ENCODE peak calls at places on chromosome 6, in nine cellular contexts. V is HCT116, B is PC-9, Z is fibroblast of lung, S is keratinocyte, Q is hepatocyte, X is SK-N-MC, T is HepG2, O is endothelial cell of umbilical vein. K is an unnamed sample.

GRCh38 chr6:144284753-144285547 is at the start of gene UTRN:
- DNase-seq in V (no peak), B (peak), Z (peak), S (no peak), Q (peak), X (no peak), T (peak), O (peak), K (peak)

GRCh38 chr6:32785781-32786533 is 22.6 kb upstream of the HLA-DQB2 start:
- DNase-seq in V (peak), B (peak), Z (peak), S (no peak), Q (peak), X (peak), T (peak), O (peak), K (peak)

GRCh38 chr6:132841967-132842366 is 27.6 kb downstream of the RPS12 start:
- DNase-seq in V (no peak), B (no peak), Z (no peak), S (no peak), Q (no peak), X (no peak), T (no peak), O (no peak), K (no peak)

GRCh38 chr6:3286641-3287171 is 28.0 kb downstream of the PSMG4 start:
- DNase-seq in V (no peak), B (no peak), Z (no peak), S (no peak), Q (no peak), X (no peak), T (no peak), O (no peak), K (no peak)

GRCh38 chr6:136761227-136761922 is 30.9 kb downstream of the MAP3K5 start:
- DNase-seq in V (no peak), B (no peak), Z (peak), S (no peak), Q (no peak), X (no peak), T (no peak), O (peak), K (peak)

GRCh38 chr6:3915076-3915791 is 66.1 kb downstream of the FAM50B start:
- DNase-seq in V (no peak), B (no peak), Z (no peak), S (no peak), Q (no peak), X (no peak), T (no peak), O (no peak), K (no peak)

GRCh38 chr6:26205625-26206574 is 118.7 kb downstream of the HFE start:
- DNase-seq in V (peak), B (peak), Z (peak), S (no peak), Q (no peak), X (no peak), T (peak), O (peak), K (peak)

GRCh38 chr6:34414999-34415858 is 10.6 kb downstream of the RPS10 start:
- DNase-seq in V (peak), B (no peak), Z (peak), S (no peak), Q (peak), X (peak), T (peak), O (peak), K (peak)

GRCh38 chr6:128696651-128697391 is 176.4 kb upstream of the PTPRK start:
- DNase-seq in V (peak), B (peak), Z (peak), S (no peak), Q (no peak), X (no peak), T (no peak), O (peak), K (peak)

GRCh38 chr6:121726596-121726995 is 291.1 kb downstream of the GJA1 start:
- DNase-seq in V (no peak), B (no peak), Z (no peak), S (no peak), Q (no peak), X (no peak), T (no peak), O (peak), K (no peak)

GRCh38 chr6:51323056-51323455 is 504.4 kb downstream of the TFAP2B start:
- DNase-seq in V (no peak), B (no peak), Z (no peak), S (no peak), Q (no peak), X (no peak), T (no peak), O (no peak), K (no peak)

GRCh38 chr6:85798934-85799490 is 156.3 kb upstream of the SYNCRIP start:
- DNase-seq in V (no peak), B (no peak), Z (no peak), S (no peak), Q (no peak), X (no peak), T (no peak), O (no peak), K (peak)

GRCh38 chr6:113317870-113318269 is 539.3 kb upstream of the MARCKS start:
- DNase-seq in V (no peak), B (no peak), Z (no peak), S (no peak), Q (no peak), X (no peak), T (no peak), O (no peak), K (no peak)

GRCh38 chr6:2038096-2038495 is 207.3 kb downstream of the GMDS start:
- DNase-seq in V (no peak), B (no peak), Z (peak), S (no peak), Q (no peak), X (no peak), T (no peak), O (no peak), K (no peak)

GRCh38 chr6:47598367-47598766 is 100.0 kb upstream of the ADGRF4 start:
- DNase-seq in V (no peak), B (no peak), Z (no peak), S (no peak), Q (no peak), X (no peak), T (no peak), O (no peak), K (no peak)

GRCh38 chr6:138250513-138251247 is 32.4 kb upstream of the PBOV1 start:
- DNase-seq in V (no peak), B (no peak), Z (peak), S (peak), Q (peak), X (no peak), T (no peak), O (peak), K (no peak)

GRCh38 chr6:170268216-170269129 is 22.4 kb downstream of the DLL1 start:
- DNase-seq in V (no peak), B (no peak), Z (no peak), S (no peak), Q (no peak), X (no peak), T (no peak), O (no peak), K (no peak)

GRCh38 chr6:135496805-135497411 is 632 bp downstream of the AHI1 start:
- DNase-seq in V (no peak), B (no peak), Z (peak), S (no peak), Q (no peak), X (no peak), T (no peak), O (no peak), K (peak)

GRCh38 chr6:132730560-132730959 is 16.7 kb upstream of the VNN1 start:
- DNase-seq in V (no peak), B (no peak), Z (peak), S (no peak), Q (peak), X (no peak), T (no peak), O (no peak), K (no peak)

GRCh38 chr6:170074907-170075306 is 216.0 kb downstream of the DLL1 start:
- DNase-seq in V (no peak), B (no peak), Z (no peak), S (no peak), Q (no peak), X (no peak), T (no peak), O (no peak), K (no peak)

GRCh38 chr6:158785036-158785435 is 34.1 kb downstream of the EZR start:
- DNase-seq in V (no peak), B (no peak), Z (no peak), S (no peak), Q (no peak), X (no peak), T (no peak), O (no peak), K (no peak)

GRCh38 chr6:46199387-46199786 is 28.6 kb upstream of the ENPP5 start:
- DNase-seq in V (no peak), B (no peak), Z (peak), S (no peak), Q (no peak), X (no peak), T (no peak), O (no peak), K (no peak)

GRCh38 chr6:43770417-43771209 is 602 bp downstream of the VEGFA start:
- DNase-seq in V (no peak), B (peak), Z (peak), S (no peak), Q (peak), X (no peak), T (peak), O (peak), K (peak)
- TF ChIP-seq EZH2 in V (no peak), B (no peak), Z (no peak), S (no peak), Q (no peak), X (no peak), T (no peak), O (no peak), K (no peak)

GRCh38 chr6:44842616-44843015 is 455.1 kb downstream of the CDC5L start:
- DNase-seq in V (no peak), B (no peak), Z (no peak), S (no peak), Q (no peak), X (no peak), T (no peak), O (no peak), K (no peak)
- H3K4me3 ChIP-seq in V (no peak), B (no peak), Z (no peak), S (no peak), Q (no peak), X (no peak), T (no peak), O (no peak), K (no peak)

DNA sequence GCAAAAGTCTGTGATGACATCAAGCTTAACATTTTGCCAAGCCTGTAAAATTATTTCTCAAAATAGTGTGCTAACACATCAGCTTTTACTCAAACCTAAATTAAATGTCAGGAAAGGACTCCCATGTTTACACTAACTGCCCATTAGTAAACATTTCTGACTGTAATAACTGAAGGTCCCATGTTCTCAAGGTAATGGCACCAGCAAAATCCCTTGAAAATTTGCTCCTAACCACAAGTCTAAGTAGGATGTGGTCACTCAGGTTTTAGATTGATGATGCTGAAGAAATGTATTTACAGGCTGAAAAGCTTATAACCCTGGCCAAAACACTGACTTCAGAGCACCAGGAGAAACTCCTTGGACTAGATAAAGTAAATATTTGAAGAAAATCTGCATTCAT is 33.0 kb downstream of the BACH2 start:
- DNase-seq in V (no peak), B (no peak), Z (peak), S (no peak), Q (no peak), X (no peak), T (no peak), O (no peak), K (no peak)
- H3K27ac ChIP-seq in V (no peak), B (no peak), Z (no peak), S (no peak), Q (no peak), X (no peak), T (no peak), O (no peak), K (no peak)

DNA sequence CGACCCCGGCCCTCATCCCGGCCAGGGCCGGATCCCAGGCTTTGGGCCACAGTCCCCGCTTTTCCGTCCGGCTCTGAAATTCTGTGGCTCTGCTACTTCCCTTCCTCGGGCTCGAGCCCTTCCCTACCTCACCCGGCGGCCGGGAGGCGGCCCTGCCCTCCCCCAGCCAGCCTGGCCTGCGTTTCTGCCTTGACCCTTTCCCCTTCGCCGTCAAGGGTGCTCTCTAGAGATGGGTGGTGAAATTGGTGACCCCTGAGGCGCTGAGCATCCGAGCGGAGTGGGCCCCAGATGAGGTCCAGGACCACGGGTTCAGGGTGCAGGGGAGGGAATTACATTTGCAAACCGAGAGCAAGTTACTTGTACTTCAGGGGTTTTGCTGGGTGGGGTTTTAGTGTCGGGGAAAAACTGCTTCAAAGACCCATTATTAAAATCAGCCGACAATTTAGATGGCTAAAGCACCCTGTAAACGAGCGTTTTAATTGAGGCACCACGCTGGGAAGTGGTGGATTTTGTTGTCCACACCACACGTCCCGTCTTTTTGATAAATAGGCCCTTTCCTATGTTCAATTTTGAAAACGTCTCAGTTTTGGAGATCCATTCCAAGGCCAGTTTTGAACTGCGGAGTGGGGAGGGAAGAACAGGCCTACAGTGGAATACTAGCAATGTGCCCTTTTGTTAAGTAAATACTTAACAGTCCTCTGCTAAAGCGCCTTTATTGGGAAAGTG is 9.9 kb downstream of the TFAP2A start:
- DNase-seq in V (no peak), B (no peak), Z (no peak), S (no peak), Q (no peak), X (no peak), T (no peak), O (no peak), K (no peak)
- TF ChIP-seq EZH2 in V (no peak), B (no peak), Z (no peak), S (no peak), Q (peak), X (no peak), T (no peak), O (peak), K (no peak)

GRCh38 chr6:105591053-105591452 is 188.2 kb upstream of the PREP start:
- DNase-seq in V (no peak), B (no peak), Z (no peak), S (no peak), Q (no peak), X (no peak), T (no peak), O (no peak), K (no peak)
- H3K4me3 ChIP-seq in V (no peak), B (no peak), Z (no peak), S (no peak), Q (no peak), X (no peak), T (no peak), O (no peak), K (no peak)

DNA sequence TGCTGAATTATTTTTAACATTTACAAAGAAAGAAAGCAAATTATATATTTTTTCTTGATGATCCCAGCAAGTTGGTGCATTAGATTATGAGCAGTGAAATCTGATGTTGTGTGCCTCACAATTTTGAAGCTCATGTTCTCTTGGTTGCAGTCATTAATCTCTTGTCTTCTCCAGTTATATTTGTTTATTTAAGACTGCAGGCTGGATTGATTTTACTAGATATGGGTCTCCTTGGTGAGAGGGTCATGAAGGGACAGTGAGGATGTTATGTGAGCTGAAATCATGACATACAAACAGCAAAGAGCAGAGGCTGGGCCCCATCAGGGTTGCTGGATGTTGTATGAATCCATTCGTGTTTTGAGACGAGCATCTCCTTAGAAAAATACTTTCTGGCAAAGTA is 64.2 kb upstream of the AKIRIN2 start:
- DNase-seq in V (no peak), B (no peak), Z (peak), S (no peak), Q (no peak), X (no peak), T (peak), O (no peak), K (no peak)
- H3K27ac ChIP-seq in V (no peak), B (no peak), Z (no peak), S (no peak), Q (no peak), X (no peak), T (no peak), O (no peak), K (no peak)

K was measured in A673.